ENCODE peak calls at places on chromosome 11, in nine cellular contexts. T is activated naive CD4-positive, alpha-beta T cell; P is NB4; V is pancreas; W is SJSA1; R is AG09319; A is endothelial cell; O is stimulated activated CD4-positive, alpha-beta T cell treated with anti-CD3 and anti-CD28 coated beads, Interleukin-12 subunit alpha, Interleukin-12 subunit beta, amount 100 ng/mL, for 48 hours; K is PC-3. I is an unnamed sample.
A peak's percentile ranks its signal among the peaks of the same experiment; 100 is the strongest.

GRCh38 chr11:58395581-58395980 is 11.1 kb downstream of the OR5B3 start:
- DNase-seq in T (no peak), P (no peak), V (no peak), W (no peak), R (no peak), A (no peak), O (no peak), K (peak; percentile 39), I (no peak)

GRCh38 chr11:19359425-19360000 is 118.8 kb upstream of the E2F8 start:
- DNase-seq in T (no peak), P (no peak), V (no peak), W (peak; percentile 24), R (no peak), A (no peak), O (no peak), K (no peak), I (no peak)

GRCh38 chr11:134516529-134516928 is 104.5 kb upstream of the B3GAT1 start:
- DNase-seq in T (no peak), P (no peak), V (no peak), W (no peak), R (no peak), A (no peak), O (no peak), K (no peak), I (no peak)

GRCh38 chr11:8368772-8369171 is 105.1 kb upstream of the LMO1 start:
- DNase-seq in T (no peak), P (no peak), V (no peak), W (no peak), R (no peak), A (no peak), O (no peak), K (no peak), I (no peak)

GRCh38 chr11:96361778-96362177 is 18.8 kb upstream of the MAML2 start:
- DNase-seq in T (no peak), P (no peak), V (no peak), W (no peak), R (no peak), A (no peak), O (no peak), K (no peak), I (no peak)

GRCh38 chr11:111019931-111020381 is 225.6 kb upstream of the POU2AF2 start:
- DNase-seq in T (no peak), P (peak; percentile 3), V (no peak), W (no peak), R (no peak), A (no peak), O (no peak), K (no peak), I (no peak)

GRCh38 chr11:120108785-120109168 is 29.1 kb downstream of the TRIM29 start:
- DNase-seq in T (no peak), P (no peak), V (no peak), W (no peak), R (no peak), A (no peak), O (no peak), K (no peak), I (no peak)

GRCh38 chr11:122681070-122681469 is 25.5 kb downstream of the UBASH3B start:
- DNase-seq in T (no peak), P (no peak), V (no peak), W (no peak), R (no peak), A (no peak), O (no peak), K (no peak), I (no peak)

GRCh38 chr11:71184421-71185210 is 67.8 kb downstream of the SHANK2 start:
- DNase-seq in T (no peak), P (no peak), V (no peak), W (no peak), R (no peak), A (no peak), O (no peak), K (no peak), I (no peak)

GRCh38 chr11:83649468-83649915 is 363.3 kb upstream of the CCDC90B start:
- DNase-seq in T (no peak), P (no peak), V (no peak), W (no peak), R (no peak), A (no peak), O (no peak), K (no peak), I (peak; percentile 23)

GRCh38 chr11:4134844-4135243 is 40.2 kb downstream of the RRM1 start:
- DNase-seq in T (no peak), P (no peak), V (no peak), W (peak; percentile 63), R (no peak), A (no peak), O (no peak), K (peak; percentile 68), I (no peak)

GRCh38 chr11:46356911-46357482 is 9.7 kb downstream of the DGKZ start:
- DNase-seq in T (no peak), P (peak; percentile 95), V (no peak), W (no peak), R (no peak), A (no peak), O (no peak), K (no peak), I (no peak)

GRCh38 chr11:120188371-120188770 is 22.5 kb upstream of the OAF start:
- DNase-seq in T (no peak), P (no peak), V (no peak), W (no peak), R (no peak), A (no peak), O (no peak), K (no peak), I (no peak)

GRCh38 chr11:2593393-2593950 is 106.3 kb downstream of the KCNQ1OT1 start:
- DNase-seq in T (no peak), P (no peak), V (no peak), W (no peak), R (no peak), A (no peak), O (no peak), K (no peak), I (no peak)

GRCh38 chr11:126346586-126346940 is 8.9 kb upstream of the ST3GAL4 start:
- DNase-seq in T (no peak), P (no peak), V (no peak), W (no peak), R (no peak), A (no peak), O (no peak), K (no peak), I (no peak)

GRCh38 chr11:123061403-123062157 is at the start of gene HSPA8:
- DNase-seq in T (peak; percentile 53), P (peak; percentile 82), V (peak; percentile 58), W (no peak), R (no peak), A (peak; percentile 22), O (peak; percentile 59), K (peak; percentile 48), I (no peak)

GRCh38 chr11:102932678-102933077 is 22.9 kb downstream of the MMP13 start:
- DNase-seq in T (no peak), P (no peak), V (no peak), W (no peak), R (no peak), A (no peak), O (no peak), K (no peak), I (no peak)

GRCh38 chr11:47981667-47982404 is 1.5 kb downstream of the PTPRJ start:
- DNase-seq in T (no peak), P (peak; percentile 54), V (no peak), W (no peak), R (no peak), A (no peak), O (no peak), K (no peak), I (no peak)

GRCh38 chr11:47672283-47672730 is 29.9 kb upstream of the MTCH2 start:
- DNase-seq in T (no peak), P (peak; percentile 9), V (no peak), W (no peak), R (no peak), A (no peak), O (no peak), K (peak; percentile 24), I (no peak)

GRCh38 chr11:64021742-64022067 is 14.0 kb upstream of the FLRT1 start:
- DNase-seq in T (no peak), P (no peak), V (no peak), W (no peak), R (no peak), A (no peak), O (no peak), K (no peak), I (no peak)

I was measured in iPS DF 19.7.